ENCODE peak calls at places on chromosomes 1 and 21, in five cellular contexts. U is neuronal stem cell, P is mesenchymal stem cell, D is trophoblast cell, O is IMR-90. L is an unnamed sample.

GRCh38 chr1:119097380-119097779 is 43.1 kb downstream of the WARS2 start:
- DNase-seq in P (peak; percentile 42), D (no peak), U (no peak), O (peak; percentile 64), L (no peak)

GRCh38 chr1:219660666-219661463 is 48.0 kb upstream of the ZC3H11B start:
- DNase-seq in O (peak; percentile 88), D (peak; percentile 95), U (peak; percentile 92), P (peak; percentile 86), L (peak; percentile 96)

GRCh38 chr1:68051475-68051874 is 1.0 kb upstream of the DIRAS3 start:
- DNase-seq in O (peak; percentile 68), U (peak; percentile 23), P (peak; percentile 73), D (peak; percentile 46), L (peak; percentile 79)

GRCh38 chr21:38804617-38805281 is 980 bp upstream of the ETS2 start:
- DNase-seq in D (peak; percentile 71), U (no peak), O (peak; percentile 54), P (peak; percentile 81), L (peak; percentile 61)

GRCh38 chr1:206856674-206857464 is 8.6 kb upstream of the IL20 start:
- DNase-seq in P (no peak), D (no peak), U (no peak), O (no peak), L (no peak)

GRCh38 chr1:85584264-85584781 is 3.8 kb downstream of the CCN1 start:
- DNase-seq in U (peak; percentile 59), D (peak; percentile 92), O (peak; percentile 95), P (peak; percentile 96), L (no peak)

GRCh38 chr1:9289090-9289534 is 3.6 kb upstream of the SPSB1 start:
- DNase-seq in O (peak; percentile 74), D (peak; percentile 96), P (peak; percentile 77), U (peak; percentile 58), L (peak; percentile 55)

GRCh38 chr1:64686828-64687724 is 57.8 kb upstream of the RAVER2 start:
- DNase-seq in D (peak; percentile 62), O (peak; percentile 65), U (peak; percentile 20), P (peak; percentile 84), L (no peak)

GRCh38 chr1:40265298-40265697 is 7.3 kb downstream of the ZMPSTE24 start:
- DNase-seq in U (no peak), P (no peak), D (no peak), O (no peak), L (no peak)

GRCh38 chr1:161153682-161154337 is at the start of gene UFC1:
- DNase-seq in D (peak; percentile 94), U (peak; percentile 73), P (peak; percentile 95), O (peak; percentile 92), L (peak; percentile 85)
- H3K14ac ChIP-seq in D (peak within 1 kb of the TSS; percentile 94), U (no peak within 1 kb of the TSS), P (peak within 1 kb of the TSS; percentile 9), O (peak within 1 kb of the TSS; percentile 100), L (peak within 1 kb of the TSS; percentile 100)

GRCh38 chr1:228060458-228061190 is 21.9 kb upstream of the ARF1 start:
- DNase-seq in D (no peak), U (no peak), O (no peak), P (no peak), L (peak; percentile 88)
- H3K18ac ChIP-seq in D (no peak overlapping the region), U (peak overlapping the region; percentile 73), O (no peak overlapping the region), P (no peak overlapping the region), L (peak overlapping the region; percentile 73)

GRCh38 chr1:41739061-41739955 is 179.4 kb downstream of the HIVEP3 start:
- DNase-seq in O (peak; percentile 87), P (peak; percentile 53), D (peak; percentile 68), U (no peak), L (no peak)
- H3K9ac ChIP-seq in O (peak overlapping the region; percentile 47), P (peak overlapping the region; percentile 24), D (no peak overlapping the region), U (no peak overlapping the region), L (no peak overlapping the region)

DNA sequence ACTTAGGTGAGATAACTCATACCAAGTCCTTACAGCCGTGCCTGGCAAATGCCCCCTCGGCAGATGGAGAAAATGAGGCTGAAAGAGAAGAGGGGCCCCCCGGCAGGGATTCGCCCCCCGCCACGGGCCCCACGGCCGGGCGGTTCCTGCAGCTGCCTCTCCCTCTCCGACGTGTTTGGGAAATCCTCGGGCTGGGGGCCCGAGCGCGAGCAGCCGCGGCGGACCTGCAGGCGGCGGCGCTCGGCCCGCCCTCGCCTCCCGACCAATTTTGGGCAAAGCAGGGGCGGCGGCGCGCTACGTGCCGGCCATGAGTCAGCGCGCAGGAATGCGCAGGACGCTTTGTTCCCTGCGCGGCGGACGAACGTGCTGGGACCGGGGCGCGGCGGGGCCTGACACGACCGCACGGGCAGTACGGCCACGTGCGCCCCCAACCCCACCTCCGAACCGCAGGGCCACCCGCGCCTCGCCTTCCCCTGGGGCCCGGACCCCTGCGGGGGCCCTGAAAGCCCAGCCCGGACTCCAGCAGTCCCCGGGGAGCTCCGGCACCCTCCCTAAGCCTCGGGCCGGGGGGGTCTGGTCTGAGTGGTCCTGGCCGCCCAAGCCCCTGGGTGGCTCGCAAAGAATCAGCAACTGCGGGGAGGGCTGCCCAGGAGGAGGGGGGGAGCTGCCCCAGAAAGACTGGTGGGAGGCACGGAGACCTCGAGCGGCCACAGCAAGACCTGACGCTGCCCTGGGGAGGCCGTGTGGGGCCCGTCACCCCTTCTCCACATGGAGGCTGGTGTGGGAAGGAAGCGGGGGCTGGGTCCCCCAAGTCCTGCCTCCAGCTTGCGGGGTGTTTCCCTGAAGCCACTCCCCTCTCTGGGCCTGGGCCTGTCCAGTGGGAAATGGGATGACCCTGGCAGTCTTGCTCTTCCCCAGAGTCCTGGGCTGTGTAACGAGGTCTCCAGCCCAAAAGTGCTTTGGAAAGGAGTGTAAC is 11.9 kb upstream of the EDN2 start:
- DNase-seq in U (peak; percentile 89), O (peak; percentile 83), D (peak; percentile 94), P (peak; percentile 68), L (peak; percentile 91)
- H3K14ac ChIP-seq in U (peak overlapping the region; percentile 75), O (peak overlapping the region; percentile 97), D (peak overlapping the region; percentile 95), P (no peak overlapping the region), L (peak overlapping the region; percentile 98)

DNA sequence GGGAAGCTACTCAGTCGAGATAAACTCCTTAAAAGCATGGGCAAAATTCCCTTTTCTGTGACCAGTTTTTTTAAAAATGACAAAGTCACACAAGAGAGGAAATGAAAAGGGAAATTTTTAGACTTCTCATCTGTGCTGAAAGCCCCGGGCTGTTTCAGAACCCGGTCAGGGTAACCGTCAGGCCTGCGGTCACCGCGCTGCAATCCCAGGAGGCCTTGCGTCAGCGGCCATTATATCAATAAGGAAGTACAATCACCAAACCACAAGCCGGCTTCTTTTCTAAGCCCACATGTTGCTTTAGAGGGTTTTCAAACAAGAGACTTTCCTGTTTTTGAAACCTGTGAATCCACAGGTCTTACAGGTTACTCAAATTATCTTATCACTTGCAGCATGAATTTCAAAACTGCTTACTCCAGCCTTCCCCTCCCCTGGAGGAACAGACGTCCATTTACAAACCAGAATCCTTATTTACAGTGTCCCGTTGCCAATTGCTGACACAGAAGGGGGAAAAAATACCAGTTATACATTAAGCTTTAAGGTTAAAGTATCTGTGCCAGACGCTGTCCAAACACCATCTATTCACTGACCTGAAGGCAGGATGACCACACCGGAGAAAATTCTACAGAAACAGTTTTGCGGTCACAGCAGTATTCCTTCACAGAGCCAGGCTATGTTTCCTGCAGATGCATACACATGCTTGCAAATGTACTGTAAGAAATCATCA is 165.3 kb downstream of the TOMM20 start:
- DNase-seq in D (peak; percentile 96), O (peak; percentile 95), P (peak; percentile 95), U (no peak), L (no peak)
- H3K18ac ChIP-seq in D (no peak overlapping the region), O (peak overlapping the region; percentile 62), P (peak overlapping the region; percentile 71), U (no peak overlapping the region), L (no peak overlapping the region)

DNA sequence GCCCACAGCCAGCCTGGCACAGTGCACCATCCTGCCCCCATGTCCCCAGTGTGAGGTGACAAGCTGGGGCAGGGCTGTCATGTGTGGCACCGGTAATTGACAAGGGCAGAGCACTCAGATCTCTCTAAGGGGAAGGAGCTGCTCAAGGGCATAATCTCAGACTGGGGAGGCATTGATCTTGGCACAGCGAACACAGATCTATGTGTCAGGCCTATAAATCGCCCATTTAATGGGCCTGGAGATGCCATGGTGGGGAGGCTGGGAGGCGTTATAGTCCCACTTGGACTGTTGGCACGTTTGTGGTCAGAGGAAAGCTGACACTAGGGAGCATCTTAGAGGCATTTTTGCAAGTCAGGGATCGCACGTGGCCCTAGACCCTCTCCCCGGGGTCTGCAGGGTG is 594.1 kb downstream of the PTPRU start:
- DNase-seq in P (no peak), U (no peak), D (no peak), O (no peak), L (no peak)
- H3K9ac ChIP-seq in P (no peak overlapping the region), U (no peak overlapping the region), D (no peak overlapping the region), O (no peak overlapping the region), L (no peak overlapping the region)

GRCh38 chr1:205312866-205313680 is 8.5 kb downstream of the NUAK2 start:
- DNase-seq in U (no peak), D (no peak), P (no peak), O (no peak), L (no peak)
- H3K14ac ChIP-seq in U (no peak overlapping the region), D (peak overlapping the region; percentile 5), P (no peak overlapping the region), O (peak overlapping the region; percentile 75), L (peak overlapping the region; percentile 85)

GRCh38 chr1:204067935-204068334 is 5.0 kb upstream of the SOX13 start:
- DNase-seq in O (no peak), D (no peak), U (no peak), P (no peak), L (no peak)

GRCh38 chr1:204069887-204070286 is 3.0 kb upstream of the SOX13 start:
- DNase-seq in U (no peak), P (no peak), O (no peak), D (no peak), L (no peak)

GRCh38 chr1:204065174-204065985 is 7.5 kb upstream of the SOX13 start:
- DNase-seq in D (no peak), O (peak; percentile 12), U (peak; percentile 76), P (peak; percentile 61), L (peak; percentile 86)

GRCh38 chr1:204062106-204062505 is 10.8 kb upstream of the SOX13 start:
- DNase-seq in O (no peak), D (no peak), U (no peak), P (no peak), L (no peak)

DNA sequence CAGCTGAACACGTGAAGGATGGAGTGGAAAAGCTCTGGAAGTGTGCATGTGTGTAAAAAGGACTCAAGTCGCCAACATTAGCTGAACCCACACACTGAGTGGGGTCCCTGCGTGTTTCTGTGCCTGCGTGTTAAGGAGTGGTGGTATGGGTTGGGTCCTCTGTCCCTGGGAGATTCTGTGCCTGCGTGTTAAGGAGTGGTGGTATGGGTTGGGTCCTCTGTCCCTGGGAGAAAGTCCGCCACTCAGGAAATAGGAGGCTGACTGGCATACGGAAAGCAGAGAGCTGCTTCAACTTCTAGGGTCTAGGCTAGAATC is 7.0 kb upstream of the SOX13 start:
- DNase-seq in U (no peak), O (no peak), P (no peak), D (no peak), L (no peak)
- H3K18ac ChIP-seq in U (peak overlapping the region; percentile 86), O (no peak overlapping the region), P (no peak overlapping the region), D (no peak overlapping the region), L (peak overlapping the region; percentile 60)